ENCODE peak calls at places on chromosome 19, in six cellular contexts. F is IMR-90, T is neuronal stem cell, U is trophoblast cell, L is H1, X is H9. E is an unnamed sample.

GRCh38 chr19:36106991-36107390 is 4.0 kb upstream of the OVOL3 start:
- DNase-seq in X (no peak), L (no peak), T (no peak), U (no peak), F (no peak), E (no peak)

GRCh38 chr19:584240-585001 is 5.3 kb upstream of the HCN2 start:
- DNase-seq in U (peak), X (peak), F (peak), T (peak), L (no peak), E (peak)

GRCh38 chr19:1618157-1619093 is 13.2 kb upstream of the UQCR11 start:
- DNase-seq in L (peak), X (peak), U (peak), T (no peak), F (no peak), E (no peak)

GRCh38 chr19:4139614-4140236 is 13.7 kb upstream of the CREB3L3 start:
- DNase-seq in L (peak), U (peak), T (peak), F (peak), X (peak), E (peak)

GRCh38 chr19:31432411-31432810 is 83.2 kb upstream of the TSHZ3 start:
- DNase-seq in F (no peak), L (no peak), U (no peak), X (no peak), T (no peak), E (no peak)

GRCh38 chr19:40740747-40741146 is 9.5 kb downstream of the ACTMAP start:
- DNase-seq in U (no peak), X (no peak), L (no peak), F (no peak), T (no peak), E (no peak)

GRCh38 chr19:55641376-55642152 is 762 bp downstream of the ZNF580 start:
- DNase-seq in T (no peak), U (no peak), X (no peak), L (no peak), F (peak), E (peak)

GRCh38 chr19:16355293-16356043 is 30.8 kb downstream of the KLF2 start:
- DNase-seq in X (no peak), T (no peak), F (no peak), U (no peak), L (no peak), E (no peak)

GRCh38 chr19:56477429-56478338 is 539 bp upstream of the ZNF667 start:
- DNase-seq in L (peak), T (peak), X (peak), U (peak), F (peak), E (peak)

GRCh38 chr19:43371909-43372308 is 18.4 kb downstream of the CD177 start:
- DNase-seq in F (no peak), U (no peak), X (no peak), L (no peak), T (no peak), E (no peak)

GRCh38 chr19:13103961-13104847 is 1.5 kb upstream of the LYL1 start:
- DNase-seq in X (peak), F (no peak), L (no peak), U (peak), T (no peak), E (no peak)

GRCh38 chr19:416416-416815 is 7.5 kb upstream of the C2CD4C start:
- DNase-seq in T (no peak), U (no peak), X (no peak), L (no peak), F (no peak), E (no peak)

GRCh38 chr19:39506944-39507714 is 7.8 kb upstream of the SELENOV start:
- DNase-seq in F (peak), T (peak), X (peak), L (peak), U (peak), E (peak)

GRCh38 chr19:8113017-8113416 is 36.4 kb downstream of the FBN3 start:
- DNase-seq in F (no peak), L (no peak), X (no peak), T (no peak), U (peak), E (no peak)
- H3K14ac ChIP-seq in F (no peak), L (no peak), X (no peak), T (no peak), U (no peak), E (no peak)

DNA sequence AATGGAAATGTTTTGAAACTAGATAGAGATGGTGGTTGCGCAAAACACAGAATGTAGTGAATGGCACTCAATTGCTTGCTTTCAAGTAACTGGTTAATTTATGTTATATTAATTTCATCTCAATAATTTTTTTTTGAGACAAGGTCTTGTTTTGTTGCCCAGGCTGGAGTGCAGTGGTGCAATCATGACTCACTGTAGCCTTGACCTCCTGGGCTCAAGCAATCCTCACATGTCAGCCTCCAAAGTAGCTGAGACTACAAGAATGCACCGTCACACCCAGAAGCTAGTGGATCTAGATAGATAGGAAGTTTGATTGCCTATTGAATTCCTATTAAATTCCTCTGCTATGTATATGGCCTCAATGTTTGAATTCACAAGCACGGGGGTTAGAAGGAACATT is 26.4 kb upstream of the ADGRE2 start:
- DNase-seq in L (no peak), T (no peak), X (no peak), F (no peak), U (peak), E (no peak)
- H3K14ac ChIP-seq in L (no peak), T (no peak), X (no peak), F (no peak), U (no peak), E (no peak)

GRCh38 chr19:10964903-10965302 is 4.1 kb downstream of the SMARCA4 start:
- DNase-seq in L (no peak), U (no peak), X (no peak), T (no peak), F (no peak), E (no peak)

GRCh38 chr19:10962863-10963262 is 2.0 kb downstream of the SMARCA4 start:
- DNase-seq in T (no peak), L (no peak), U (no peak), F (no peak), X (no peak), E (no peak)

GRCh38 chr19:10965398-10965797 is 4.6 kb downstream of the SMARCA4 start:
- DNase-seq in X (no peak), U (no peak), L (no peak), T (no peak), F (no peak), E (no peak)

GRCh38 chr19:10961763-10962536 is 1.1 kb downstream of the SMARCA4 start:
- DNase-seq in T (peak), X (no peak), L (no peak), U (peak), F (peak), E (peak)

GRCh38 chr19:10963865-10964264 is 3.0 kb downstream of the SMARCA4 start:
- DNase-seq in F (no peak), L (no peak), X (no peak), U (no peak), T (no peak), E (no peak)
- H3K14ac ChIP-seq in F (no peak), L (no peak), X (no peak), U (no peak), T (no peak), E (no peak)

GRCh38 chr19:5929179-5929578 is 15.1 kb downstream of the CAPS start:
- DNase-seq in T (no peak), X (no peak), U (no peak), F (no peak), L (no peak), E (no peak)
- H3K14ac ChIP-seq in T (no peak), X (no peak), U (no peak), F (no peak), L (no peak), E (no peak)

DNA sequence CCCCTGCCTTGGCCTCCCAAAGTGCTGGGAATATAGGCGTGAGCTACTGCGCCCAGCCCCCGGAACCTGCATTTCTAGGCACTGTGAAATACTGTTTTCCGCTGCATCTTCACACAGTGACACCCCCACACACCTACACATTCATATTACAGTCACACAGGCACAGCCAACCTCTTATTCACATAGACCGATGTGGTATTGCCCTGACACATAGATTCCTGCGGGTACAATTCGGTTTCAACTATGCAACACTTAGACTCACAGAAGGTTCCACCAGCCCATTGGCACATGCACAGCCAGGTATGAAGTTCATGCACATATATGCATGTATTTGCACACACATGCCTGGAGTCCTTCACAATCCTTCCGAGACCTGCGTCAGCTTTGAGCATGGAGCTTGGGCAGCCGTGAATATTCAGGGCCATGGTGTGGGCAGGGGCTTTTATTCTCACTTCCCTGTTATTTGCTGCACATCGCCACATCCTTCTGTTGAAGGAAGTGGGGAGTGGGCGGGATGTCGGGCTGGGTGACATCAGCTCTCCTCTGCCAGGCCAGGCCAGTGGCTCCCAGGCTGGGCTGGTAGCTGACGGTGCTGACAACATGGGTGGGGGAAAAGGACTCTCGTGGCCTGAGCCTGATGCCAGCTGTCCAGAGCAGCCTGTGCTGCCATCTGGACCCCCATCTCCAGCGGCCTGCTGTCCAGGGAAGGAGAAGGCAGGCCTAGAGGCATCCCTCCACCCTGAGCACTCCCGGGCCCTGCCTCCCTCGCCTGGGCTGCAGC is 5.4 kb upstream of the CDC37 start:
- DNase-seq in X (no peak), T (no peak), U (no peak), F (no peak), L (no peak), E (no peak)
- H3K14ac ChIP-seq in X (no peak), T (peak), U (no peak), F (no peak), L (no peak), E (no peak)

DNA sequence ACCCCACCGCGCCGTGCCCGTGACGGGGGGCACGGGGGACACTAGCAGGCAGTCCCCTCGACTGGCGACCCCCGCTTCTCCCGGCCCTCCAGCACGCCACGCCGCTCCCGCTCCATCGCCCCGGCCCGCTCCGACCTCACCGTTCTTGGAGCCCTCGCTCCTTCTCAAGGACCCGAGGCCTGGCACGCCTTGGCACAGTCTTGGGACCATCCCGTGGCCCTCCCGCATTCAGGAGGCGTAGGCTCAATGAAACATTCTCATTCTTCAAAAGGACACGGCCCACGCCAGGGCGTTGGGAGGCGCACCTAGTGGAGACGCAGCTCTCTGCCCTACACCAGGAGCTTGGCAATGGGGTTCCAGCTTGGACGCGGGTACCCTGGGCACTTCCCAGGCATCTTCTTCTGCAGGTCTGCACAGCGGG is 473 bp upstream of the CERS1 start:
- DNase-seq in L (no peak), T (no peak), F (no peak), U (peak), X (no peak), E (no peak)
- H3K14ac ChIP-seq in L (no peak), T (peak), F (no peak), U (no peak), X (no peak), E (no peak)

GRCh38 chr19:54148158-54148557 is 10.6 kb downstream of the CNOT3 start:
- DNase-seq in X (no peak), L (no peak), T (no peak), F (no peak), U (no peak), E (no peak)

GRCh38 chr19:54147676-54148075 is 10.1 kb downstream of the CNOT3 start:
- DNase-seq in U (no peak), T (no peak), F (peak), L (no peak), X (no peak), E (peak)

GRCh38 chr19:54142166-54142780 is 4.7 kb downstream of the CNOT3 start:
- DNase-seq in X (no peak), U (no peak), F (peak), L (no peak), T (no peak), E (no peak)

GRCh38 chr19:54149021-54149812 is 10.3 kb downstream of the LENG1 start:
- DNase-seq in F (no peak), L (no peak), U (no peak), T (no peak), X (no peak), E (no peak)

GRCh38 chr19:54145541-54146158 is 8.1 kb downstream of the CNOT3 start:
- DNase-seq in T (no peak), F (no peak), L (no peak), U (no peak), X (no peak), E (no peak)
- H3K14ac ChIP-seq in T (no peak), F (no peak), L (no peak), U (no peak), X (no peak), E (no peak)